ENCODE peak calls at places on chromosome 9, in four cellular contexts. One of them, this sample, is unnamed.

GRCh38 chr9:130327781-130328348 is 62.3 kb downstream of the HMCN2 start:
- DNase-seq in SJSA1: no peak
- DNase-seq in colonic mucosa: peak; percentile 33
- DNase-seq in AG04449: no peak
- DNase-seq in this sample: peak; percentile 60

GRCh38 chr9:131744715-131745201 is 4.9 kb upstream of the RAPGEF1 start:
- DNase-seq in SJSA1: no peak
- DNase-seq in colonic mucosa: no peak
- DNase-seq in AG04449: no peak
- DNase-seq in this sample: no peak

GRCh38 chr9:71767421-71768321 is 642 bp downstream of the CEMIP2 start:
- DNase-seq in SJSA1: peak; percentile 49
- DNase-seq in colonic mucosa: peak; percentile 54
- DNase-seq in AG04449: no peak
- DNase-seq in this sample: no peak

GRCh38 chr9:125591245-125591644 is 115.8 kb downstream of the MAPKAP1 start:
- DNase-seq in SJSA1: no peak
- DNase-seq in colonic mucosa: no peak
- DNase-seq in AG04449: no peak
- DNase-seq in this sample: no peak

GRCh38 chr9:4939118-4939561 is 45.9 kb upstream of the JAK2 start:
- DNase-seq in colonic mucosa: no peak
- DNase-seq in SJSA1: no peak
- DNase-seq in AG04449: no peak
- DNase-seq in this sample: no peak

GRCh38 chr9:37835821-37836220 is 35.2 kb downstream of the DCAF10 start:
- DNase-seq in AG04449: no peak
- DNase-seq in colonic mucosa: no peak
- DNase-seq in SJSA1: no peak
- DNase-seq in this sample: no peak

GRCh38 chr9:34177906-34178697 is 741 bp upstream of the UBAP1 start:
- DNase-seq in colonic mucosa: no peak
- DNase-seq in SJSA1: no peak
- DNase-seq in AG04449: no peak
- DNase-seq in this sample: no peak

GRCh38 chr9:95650720-95651119 is 133.9 kb upstream of the PTCH1 start:
- DNase-seq in AG04449: no peak
- DNase-seq in colonic mucosa: no peak
- DNase-seq in SJSA1: no peak
- DNase-seq in this sample: no peak

GRCh38 chr9:95018099-95018927 is 291.8 kb downstream of the AOPEP start:
- DNase-seq in SJSA1: peak; percentile 92
- DNase-seq in AG04449: peak; percentile 75
- DNase-seq in colonic mucosa: no peak
- DNase-seq in this sample: peak; percentile 78

GRCh38 chr9:120714846-120715231 is 569 bp upstream of the MEGF9 start:
- DNase-seq in SJSA1: no peak
- DNase-seq in colonic mucosa: peak; percentile 41
- DNase-seq in AG04449: no peak
- DNase-seq in this sample: no peak

GRCh38 chr9:107358867-107359440 is 75.9 kb downstream of the RAD23B start:
- DNase-seq in AG04449: no peak
- DNase-seq in colonic mucosa: no peak
- DNase-seq in SJSA1: no peak
- DNase-seq in this sample: no peak

GRCh38 chr9:21030389-21031035 is 928 bp downstream of the HACD4 start:
- DNase-seq in AG04449: no peak
- DNase-seq in SJSA1: peak; percentile 27
- DNase-seq in colonic mucosa: no peak
- DNase-seq in this sample: peak; percentile 9

GRCh38 chr9:38276751-38277439 is 115.6 kb upstream of the ALDH1B1 start:
- DNase-seq in AG04449: no peak
- DNase-seq in colonic mucosa: no peak
- DNase-seq in SJSA1: no peak
- DNase-seq in this sample: no peak

GRCh38 chr9:134355561-134356278 is 29.5 kb downstream of the RXRA start:
- DNase-seq in SJSA1: no peak
- DNase-seq in AG04449: no peak
- DNase-seq in colonic mucosa: peak; percentile 84
- DNase-seq in this sample: no peak

GRCh38 chr9:19116391-19116790 is 10.9 kb downstream of the PLIN2 start:
- DNase-seq in SJSA1: no peak
- DNase-seq in AG04449: no peak
- DNase-seq in colonic mucosa: no peak
- DNase-seq in this sample: no peak

GRCh38 chr9:129665008-129665771 is at the start of gene PRRX2:
- DNase-seq in colonic mucosa: no peak
- DNase-seq in AG04449: no peak
- DNase-seq in SJSA1: no peak
- DNase-seq in this sample: no peak

GRCh38 chr9:87442451-87442850 is 55.2 kb upstream of the DAPK1 start:
- DNase-seq in colonic mucosa: no peak
- DNase-seq in SJSA1: no peak
- DNase-seq in AG04449: no peak
- DNase-seq in this sample: no peak

GRCh38 chr9:752681-753200 is 88.8 kb upstream of the DMRT1 start:
- DNase-seq in SJSA1: no peak
- DNase-seq in colonic mucosa: no peak
- DNase-seq in AG04449: no peak
- DNase-seq in this sample: no peak

GRCh38 chr9:94950733-94951590 is 224.5 kb downstream of the AOPEP start:
- DNase-seq in colonic mucosa: no peak
- DNase-seq in SJSA1: no peak
- DNase-seq in AG04449: no peak
- DNase-seq in this sample: peak; percentile 36

GRCh38 chr9:68913054-68913453 is 100.9 kb downstream of the PRKACG start:
- DNase-seq in colonic mucosa: no peak
- DNase-seq in AG04449: no peak
- DNase-seq in SJSA1: no peak
- DNase-seq in this sample: no peak

GRCh38 chr9:69571032-69571431 is 101.1 kb downstream of the APBA1 start:
- DNase-seq in SJSA1: no peak
- DNase-seq in colonic mucosa: no peak
- DNase-seq in AG04449: no peak
- DNase-seq in this sample: no peak

GRCh38 chr9:27194401-27195091 is 85.5 kb downstream of the TEK start:
- DNase-seq in colonic mucosa: no peak
- DNase-seq in AG04449: peak; percentile 42
- DNase-seq in SJSA1: peak; percentile 82
- DNase-seq in this sample: peak; percentile 84

GRCh38 chr9:85978496-85978895 is 37.5 kb downstream of the NAA35 start:
- DNase-seq in colonic mucosa: no peak
- DNase-seq in SJSA1: no peak
- DNase-seq in AG04449: no peak
- DNase-seq in this sample: no peak

GRCh38 chr9:113589407-113589806 is 125.9 kb downstream of the RGS3 start:
- DNase-seq in colonic mucosa: no peak
- DNase-seq in SJSA1: no peak
- DNase-seq in AG04449: no peak
- DNase-seq in this sample: no peak

GRCh38 chr9:16637218-16637617 is 233.3 kb downstream of the BNC2 start:
- DNase-seq in AG04449: no peak
- DNase-seq in SJSA1: no peak
- DNase-seq in colonic mucosa: no peak
- DNase-seq in this sample: no peak

GRCh38 chr9:132241840-132242620 is 80.2 kb downstream of the NTNG2 start:
- DNase-seq in colonic mucosa: peak; percentile 36
- DNase-seq in SJSA1: no peak
- DNase-seq in AG04449: no peak
- DNase-seq in this sample: no peak

GRCh38 chr9:72996684-72997314 is 43.9 kb upstream of the ALDH1A1 start:
- DNase-seq in colonic mucosa: no peak
- DNase-seq in AG04449: no peak
- DNase-seq in SJSA1: no peak
- DNase-seq in this sample: no peak

GRCh38 chr9:73782166-73782565 is 630.5 kb downstream of the ANXA1 start:
- DNase-seq in AG04449: no peak
- DNase-seq in SJSA1: no peak
- DNase-seq in colonic mucosa: no peak
- DNase-seq in this sample: peak; percentile 36

GRCh38 chr9:104258289-104259045 is 164.4 kb downstream of the SMC2 start:
- DNase-seq in colonic mucosa: no peak
- DNase-seq in SJSA1: no peak
- DNase-seq in AG04449: no peak
- DNase-seq in this sample: no peak

GRCh38 chr9:96067004-96067403 is 191.5 kb downstream of the ERCC6L2 start:
- DNase-seq in colonic mucosa: no peak
- DNase-seq in SJSA1: no peak
- DNase-seq in AG04449: no peak
- DNase-seq in this sample: no peak

GRCh38 chr9:119027901-119028699 is 341.1 kb downstream of the BRINP1 start:
- DNase-seq in AG04449: no peak
- DNase-seq in SJSA1: no peak
- DNase-seq in colonic mucosa: no peak
- DNase-seq in this sample: no peak

DNA sequence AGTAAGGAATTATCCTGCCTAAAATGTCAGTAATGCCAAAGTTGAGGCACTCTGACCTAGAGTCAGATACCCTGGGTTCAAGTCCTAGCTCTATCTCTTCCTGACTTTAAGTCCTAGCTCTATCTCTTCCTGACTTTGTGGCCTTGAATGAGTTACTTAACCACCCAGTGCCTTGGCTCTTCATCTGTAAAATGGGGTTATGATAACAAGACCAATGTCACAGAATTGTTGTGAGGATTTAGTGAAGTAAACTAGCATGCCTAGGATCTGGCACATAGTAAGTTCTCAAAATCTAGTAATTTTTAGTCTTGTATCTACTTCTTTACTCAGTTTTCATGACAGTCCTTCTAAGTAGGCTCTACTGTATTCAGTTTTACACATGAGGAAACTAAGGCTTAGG is 2.0 kb downstream of the TRIM32 start:
- DNase-seq in colonic mucosa: no peak
- DNase-seq in AG04449: no peak
- DNase-seq in SJSA1: no peak
- DNase-seq in this sample: no peak
- H3K4me3 ChIP-seq in colonic mucosa: no peak overlapping the region
- H3K4me3 ChIP-seq in AG04449: peak overlapping the region; percentile 15
- H3K4me3 ChIP-seq in SJSA1: no peak overlapping the region
- H3K4me3 ChIP-seq in this sample: no peak overlapping the region

GRCh38 chr9:111037744-111038335 is 430 bp downstream of the LPAR1 start:
- DNase-seq in AG04449: no peak
- DNase-seq in colonic mucosa: peak; percentile 51
- DNase-seq in SJSA1: peak; percentile 70
- DNase-seq in this sample: no peak
- H3K4me3 ChIP-seq in AG04449: peak overlapping the region; percentile 83
- H3K4me3 ChIP-seq in colonic mucosa: peak overlapping the region; percentile 71
- H3K4me3 ChIP-seq in SJSA1: peak overlapping the region; percentile 95
- H3K4me3 ChIP-seq in this sample: peak overlapping the region; percentile 75

DNA sequence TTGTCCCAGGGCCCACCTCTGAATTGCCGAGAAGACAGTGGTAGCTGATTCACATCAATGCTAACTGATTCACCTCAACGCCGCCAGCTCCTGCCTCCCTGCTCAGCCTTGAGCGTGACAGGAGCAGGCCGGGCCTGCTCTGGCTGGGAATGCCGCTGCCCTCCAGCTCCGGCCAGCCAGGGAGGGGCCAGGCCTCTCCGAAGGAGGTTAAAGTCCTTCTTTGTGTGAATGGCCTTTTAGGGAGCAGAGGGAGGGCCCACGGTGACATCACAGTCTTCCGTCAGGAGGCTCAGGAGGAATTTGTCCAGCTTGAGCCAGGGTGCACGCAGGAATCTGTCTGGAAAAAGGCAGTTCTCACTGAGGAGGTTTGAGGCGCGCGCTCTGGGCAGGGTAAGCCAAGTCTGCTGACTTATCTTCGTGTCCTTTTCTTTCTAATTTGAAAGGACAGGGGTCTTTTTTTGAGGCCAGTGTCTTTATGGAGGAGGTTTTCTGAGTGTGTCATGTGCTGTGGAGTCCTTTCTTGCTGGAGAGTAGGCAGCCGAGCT is 82.7 kb downstream of the C9orf152 start:
- DNase-seq in colonic mucosa: peak; percentile 94
- DNase-seq in SJSA1: peak; percentile 91
- DNase-seq in AG04449: peak; percentile 63
- DNase-seq in this sample: peak; percentile 92
- H3K4me3 ChIP-seq in colonic mucosa: peak overlapping the region; percentile 13
- H3K4me3 ChIP-seq in SJSA1: peak overlapping the region; percentile 4
- H3K4me3 ChIP-seq in AG04449: no peak overlapping the region
- H3K4me3 ChIP-seq in this sample: peak overlapping the region; percentile 23

GRCh38 chr9:98708103-98708932 is 417 bp downstream of the GABBR2 start:
- DNase-seq in colonic mucosa: no peak
- DNase-seq in SJSA1: no peak
- DNase-seq in AG04449: no peak
- DNase-seq in this sample: no peak
- H3K4me3 ChIP-seq in colonic mucosa: no peak overlapping the region
- H3K4me3 ChIP-seq in SJSA1: peak overlapping the region; percentile 13
- H3K4me3 ChIP-seq in AG04449: peak overlapping the region; percentile 30
- H3K4me3 ChIP-seq in this sample: peak overlapping the region; percentile 47

This sample was measured in skeletal muscle cell.